ENCODE peak calls at places on chromosomes 12 and 14, in five cellular contexts. M, U, O, H and W are unnamed samples. For H3K4me1, the result is how much of the 10 kb centered on the place peaks cover.

GRCh38 chr12:104443008-104443407 is 13.7 kb upstream of the CHST11 start:
- DNase-seq in M (no peak), U (no peak), O (no peak), H (no peak), W (no peak)

GRCh38 chr12:132776816-132777568 is 15.4 kb upstream of the ANKLE2 start:
- DNase-seq in M (peak), U (no peak), O (no peak), H (no peak), W (no peak)

GRCh38 chr12:91663331-91663998 is 480.8 kb upstream of the DCN start:
- DNase-seq in M (no peak), U (no peak), O (no peak), H (no peak), W (no peak)

GRCh38 chr12:65609359-65609771 is 214.9 kb upstream of the HMGA2 start:
- DNase-seq in M (no peak), U (peak), O (no peak), H (no peak), W (no peak)

GRCh38 chr12:93390565-93391297 is 13.0 kb downstream of the NUDT4 start:
- DNase-seq in M (no peak), U (no peak), O (no peak), H (no peak), W (no peak)

GRCh38 chr12:26471560-26471959 is 276.2 kb downstream of the SSPN start:
- DNase-seq in M (no peak), U (no peak), O (no peak), H (no peak), W (no peak)

GRCh38 chr12:12508612-12509011 is 54.1 kb downstream of the DUSP16 start:
- DNase-seq in M (no peak), U (no peak), O (no peak), H (no peak), W (no peak)

GRCh38 chr12:108915632-108916133 is 35.8 kb downstream of the DAO start:
- DNase-seq in M (no peak), U (no peak), O (no peak), H (no peak), W (no peak)

GRCh38 chr12:94435511-94435927 is 24.1 kb downstream of the CEP83 start:
- DNase-seq in M (no peak), U (no peak), O (no peak), H (no peak), W (no peak)

GRCh38 chr14:77032854-77033621 is 4.5 kb upstream of the IRF2BPL start:
- DNase-seq in M (peak), U (no peak), O (peak), H (peak), W (no peak)

GRCh38 chr12:95699579-95699978 is 91.0 kb downstream of the NTN4 start:
- DNase-seq in M (no peak), U (no peak), O (no peak), H (no peak), W (no peak)

GRCh38 chr12:53770281-53770680 is 18.5 kb upstream of the CISTR start:
- DNase-seq in M (no peak), U (peak), O (no peak), H (no peak), W (no peak)

GRCh38 chr12:48351022-48351708 is 446 bp upstream of the ZNF641 start:
- DNase-seq in M (peak), U (peak), O (no peak), H (peak), W (peak)

GRCh38 chr14:105196228-105196960 is 15.3 kb upstream of the NUDT14 start:
- DNase-seq in M (no peak), U (no peak), O (no peak), H (no peak), W (no peak)

GRCh38 chr14:105193916-105194782 is 13.0 kb upstream of the NUDT14 start:
- DNase-seq in M (no peak), U (no peak), O (no peak), H (no peak), W (no peak)

GRCh38 chr14:105195533-105196227 is 14.6 kb upstream of the NUDT14 start:
- DNase-seq in M (no peak), U (no peak), O (peak), H (no peak), W (no peak)

GRCh38 chr14:105195051-105195450 is 13.9 kb upstream of the NUDT14 start:
- DNase-seq in M (no peak), U (no peak), O (no peak), H (no peak), W (no peak)

DNA sequence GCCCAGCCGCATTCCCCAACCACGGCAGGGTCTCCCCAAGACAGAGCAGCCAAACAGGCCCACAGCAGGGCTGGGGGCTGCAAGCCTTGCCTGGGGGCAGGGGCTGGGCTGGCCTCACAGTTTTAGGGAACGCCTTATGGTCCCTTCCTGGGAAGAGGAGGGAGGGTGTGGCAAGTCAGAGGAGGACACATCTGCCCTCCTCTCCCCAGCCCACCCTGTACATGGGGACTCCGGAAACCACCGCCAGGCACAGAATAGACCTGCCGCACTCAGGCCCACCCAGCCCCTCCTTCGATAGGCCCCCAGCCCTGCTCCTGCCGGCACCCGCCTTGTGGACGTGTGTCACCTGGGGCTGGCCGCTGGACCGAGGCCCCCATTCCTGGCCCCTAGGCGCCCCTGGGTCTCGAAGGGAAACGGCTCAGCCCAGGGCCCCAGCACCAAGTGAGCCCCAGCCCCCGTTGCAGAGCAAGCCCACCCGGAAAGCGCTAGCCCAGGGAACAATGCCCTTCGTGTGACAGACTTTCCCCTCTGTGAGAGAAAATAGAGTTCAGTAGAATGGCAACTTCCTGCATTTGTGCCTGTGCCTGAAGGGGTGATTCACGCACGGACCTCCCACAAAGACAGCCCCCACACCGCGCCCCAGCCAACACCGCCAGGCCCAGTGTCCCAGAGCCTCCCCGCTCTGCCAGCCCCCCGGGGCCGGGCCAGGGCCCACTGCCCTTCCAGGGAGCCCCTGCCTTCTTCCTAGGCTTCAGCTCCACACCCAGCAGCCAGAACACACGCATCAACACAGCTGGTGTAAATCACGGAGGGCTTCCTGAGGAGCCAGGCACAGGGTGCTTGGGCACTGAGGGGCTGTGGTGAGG is 12.0 kb upstream of the NUDT14 start:
- DNase-seq in M (no peak), U (no peak), O (no peak), H (no peak), W (no peak)
- H3K27ac ChIP-seq in M (no peak), U (no peak), O (no peak), H (no peak), W (no peak)

GRCh38 chr14:91398192-91398591 is 19.4 kb downstream of the CCDC88C start:
- DNase-seq in M (no peak), U (no peak), O (no peak), H (no peak), W (no peak)
- H3K4me1 ChIP-seq in M (under half), U (under half), O (half or more), H (under half), W (under half)

DNA sequence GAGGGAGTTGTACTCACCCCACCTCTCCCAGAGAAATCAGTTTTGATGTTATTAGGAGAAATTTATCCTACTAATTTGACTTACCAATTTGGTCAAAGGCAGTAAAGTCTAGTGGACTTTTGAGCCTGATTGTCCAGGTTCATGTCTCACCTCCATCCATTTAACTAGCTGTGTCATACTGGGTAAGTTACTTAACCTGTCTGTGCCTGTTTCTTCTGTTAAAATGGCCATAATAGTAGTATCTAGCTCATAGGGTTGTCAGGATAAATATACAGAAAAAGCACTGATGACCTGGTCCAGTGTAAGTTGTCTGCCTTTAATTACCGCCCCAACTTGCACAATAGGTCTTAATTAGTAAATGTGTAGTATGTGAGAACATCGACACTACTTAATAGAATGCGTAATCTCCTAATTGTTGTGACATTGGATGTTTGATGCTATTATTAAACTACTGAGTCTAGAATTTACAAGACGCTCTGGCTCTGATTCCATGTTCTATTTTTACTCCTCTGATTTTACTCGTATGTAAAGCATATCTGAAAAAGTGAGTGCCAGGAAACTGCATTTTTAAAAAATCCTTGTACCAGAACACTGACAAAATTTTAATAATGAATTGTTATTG is 1.5 kb downstream of the RAB21 start:
- DNase-seq in M (no peak), U (no peak), O (no peak), H (no peak), W (no peak)
- H3K27ac ChIP-seq in M (peak), U (no peak), O (peak), H (peak), W (no peak)

DNA sequence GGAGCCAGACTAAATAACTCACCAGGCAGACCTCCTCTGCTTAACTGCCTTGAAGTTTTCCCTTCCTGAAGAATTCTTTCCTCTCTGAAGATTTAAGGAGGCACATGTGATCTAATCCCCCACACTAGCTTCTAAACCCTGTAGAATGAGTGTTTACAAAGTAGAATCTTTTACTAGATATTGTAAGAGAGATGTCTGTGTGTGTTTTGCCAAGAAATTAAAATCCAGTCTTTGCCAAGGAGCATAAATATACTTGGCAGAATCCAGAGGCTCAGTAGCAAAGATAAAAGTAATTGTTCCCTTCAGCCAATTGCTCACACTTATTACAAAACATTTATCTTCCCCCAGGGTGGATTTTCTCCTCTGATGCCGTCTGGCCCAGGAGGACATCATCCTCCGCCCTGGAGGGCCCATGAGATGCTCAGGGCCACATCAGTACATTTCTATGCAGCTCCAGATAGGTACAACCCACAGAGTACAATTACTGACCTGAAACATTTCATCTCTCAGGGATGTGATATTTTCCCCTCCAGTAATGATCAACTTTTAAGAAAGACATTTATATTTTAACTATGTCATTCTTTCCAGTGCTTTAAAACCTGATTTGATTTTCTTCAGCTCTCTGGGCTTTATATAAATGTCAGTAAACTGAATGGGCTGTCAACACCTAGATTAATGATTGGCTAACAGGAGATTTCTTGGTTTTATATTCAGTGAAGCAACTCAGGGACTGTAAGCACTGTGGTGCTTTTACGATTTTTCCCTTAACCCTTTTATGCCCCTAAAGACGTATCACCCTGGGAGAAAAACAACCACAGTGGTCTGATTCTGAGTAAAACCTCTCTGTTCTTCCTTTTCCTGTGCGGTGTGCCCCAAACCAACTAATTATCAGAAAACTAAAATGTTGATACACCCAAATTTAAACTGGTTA is 37.7 kb downstream of the PTGER2 start:
- DNase-seq in M (no peak), U (no peak), O (peak), H (no peak), W (no peak)
- H3K4me1 ChIP-seq in M (under half), U (under half), O (half or more), H (under half), W (under half)

GRCh38 chr12:66661357-66661756 is 17.5 kb downstream of the GRIP1 start:
- DNase-seq in M (no peak), U (no peak), O (no peak), H (no peak), W (no peak)
- H3K27ac ChIP-seq in M (no peak), U (no peak), O (no peak), H (no peak), W (no peak)

DNA sequence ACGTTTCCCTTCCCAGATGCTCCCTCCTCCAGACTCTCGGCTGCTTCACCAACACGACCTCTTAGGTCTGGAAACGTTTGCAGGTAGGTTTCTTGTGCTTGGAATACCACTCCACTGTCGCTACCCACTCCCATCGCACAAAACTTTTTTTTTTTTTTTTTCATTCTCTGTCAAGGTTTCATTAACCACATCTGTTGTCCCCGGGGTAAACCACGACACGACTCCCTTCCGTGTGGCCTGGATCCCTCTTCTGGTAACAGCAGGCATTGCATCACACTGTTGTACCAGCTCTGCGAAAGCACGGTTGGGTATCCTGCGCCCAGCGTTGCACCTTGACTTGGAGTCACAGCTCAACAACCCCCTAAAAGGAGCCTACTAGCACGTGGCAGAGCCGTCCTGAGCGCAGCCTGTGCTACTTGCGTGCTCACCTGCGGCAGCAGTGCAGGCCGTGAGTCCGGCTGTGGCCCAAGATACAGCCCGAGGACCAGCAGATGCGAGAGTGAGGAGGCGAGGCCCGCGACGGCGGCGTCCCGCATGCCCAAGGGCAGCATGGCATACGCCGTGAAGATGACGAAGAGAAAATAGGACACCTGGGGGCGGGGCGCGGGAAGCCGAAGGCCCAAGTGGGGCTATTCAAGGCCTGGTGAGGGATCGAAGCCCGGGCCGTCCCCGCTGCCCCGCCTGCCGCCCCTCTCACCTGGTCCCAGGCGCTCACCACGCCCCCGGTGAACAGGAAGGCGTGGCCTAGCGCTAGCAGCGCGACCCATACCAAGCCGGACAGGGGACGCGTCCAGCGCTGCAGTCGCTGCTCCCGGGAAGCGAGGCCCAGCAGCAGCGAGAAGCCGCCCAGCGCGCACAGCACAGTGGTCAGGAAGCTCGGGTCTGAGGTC is 2.5 kb downstream of the ADCY4 start:
- DNase-seq in M (no peak), U (no peak), O (peak), H (peak), W (no peak)
- H3K4me1 ChIP-seq in M (under half), U (under half), O (half or more), H (under half), W (under half)

DNA sequence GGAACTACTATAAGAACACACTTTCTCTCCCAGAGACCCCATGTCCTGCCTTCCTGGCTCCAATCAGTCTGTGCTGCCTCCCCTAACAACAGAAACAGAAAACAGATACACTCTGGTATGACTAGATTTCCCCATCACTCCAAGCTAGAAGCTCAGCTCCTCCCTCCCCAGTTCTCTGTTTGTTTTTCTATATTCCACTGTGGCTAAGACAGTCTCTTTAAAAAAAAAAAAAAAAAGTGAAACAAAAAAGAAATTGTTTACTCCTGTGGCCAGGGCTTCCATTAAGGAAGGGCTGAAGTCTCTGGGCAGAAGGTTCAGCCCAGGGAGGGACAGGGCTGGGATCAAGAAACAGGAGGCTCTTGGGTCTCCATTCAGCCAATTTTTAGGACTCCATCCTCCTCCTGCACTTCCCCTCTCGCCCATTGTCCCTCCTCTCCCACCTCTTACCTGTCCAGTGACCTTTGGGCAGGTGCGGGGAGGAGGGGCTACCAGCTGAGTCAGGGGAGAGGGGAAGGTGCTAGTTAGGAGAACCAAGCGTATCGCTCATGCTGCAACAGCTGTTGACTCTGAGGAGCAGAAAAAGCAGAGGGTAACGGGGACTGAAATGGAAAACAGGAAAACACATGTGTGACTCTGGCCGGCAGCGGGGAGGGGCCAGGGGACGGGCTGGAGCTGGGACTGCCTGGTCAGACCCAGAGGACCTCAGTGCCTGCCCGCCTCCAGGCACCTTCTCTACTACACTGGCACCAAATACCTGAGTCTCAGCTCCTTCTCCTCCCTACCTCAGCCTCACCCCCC is 4.2 kb upstream of the SLC7A7 start:
- DNase-seq in M (no peak), U (no peak), O (no peak), H (no peak), W (no peak)
- H3K27ac ChIP-seq in M (peak), U (no peak), O (no peak), H (peak), W (no peak)